ENCODE peak calls at places on chromosomes 6 and 20, in six cellular contexts. One of them, this sample, is unnamed.

GRCh38 chr6:139483082-139483481 is 108.6 kb upstream of the CITED2 start:
- DNase-seq in ascending aorta: no peak
- DNase-seq in CD14-positive monocyte: no peak
- DNase-seq in H9: peak; percentile 79
- DNase-seq in GM13977: no peak
- DNase-seq in progenitor cell of endocrine pancreas: no peak
- DNase-seq in this sample: no peak

GRCh38 chr20:58652606-58653303 is 1.7 kb downstream of the STX16 start:
- DNase-seq in ascending aorta: no peak
- DNase-seq in CD14-positive monocyte: no peak
- DNase-seq in H9: no peak
- DNase-seq in GM13977: no peak
- DNase-seq in progenitor cell of endocrine pancreas: no peak
- DNase-seq in this sample: no peak

GRCh38 chr6:170116643-170117042 is 174.2 kb downstream of the DLL1 start:
- DNase-seq in ascending aorta: no peak
- DNase-seq in CD14-positive monocyte: peak; percentile 20
- DNase-seq in H9: peak; percentile 15
- DNase-seq in GM13977: no peak
- DNase-seq in progenitor cell of endocrine pancreas: no peak
- DNase-seq in this sample: no peak

GRCh38 chr20:36653456-36653855 is 7.5 kb upstream of the SLA2 start:
- DNase-seq in ascending aorta: no peak
- DNase-seq in CD14-positive monocyte: no peak
- DNase-seq in H9: no peak
- DNase-seq in GM13977: no peak
- DNase-seq in progenitor cell of endocrine pancreas: no peak
- DNase-seq in this sample: no peak

GRCh38 chr20:47610247-47610944 is 108.7 kb downstream of the NCOA3 start:
- DNase-seq in ascending aorta: peak; percentile 33
- DNase-seq in CD14-positive monocyte: peak; percentile 73
- DNase-seq in H9: no peak
- DNase-seq in GM13977: peak; percentile 58
- DNase-seq in progenitor cell of endocrine pancreas: no peak
- DNase-seq in this sample: peak; percentile 28

GRCh38 chr6:73471686-73472290 is 10.3 kb downstream of the MTO1 start:
- DNase-seq in ascending aorta: no peak
- DNase-seq in CD14-positive monocyte: no peak
- DNase-seq in H9: no peak
- DNase-seq in GM13977: peak; percentile 53
- DNase-seq in progenitor cell of endocrine pancreas: no peak
- DNase-seq in this sample: no peak

GRCh38 chr6:27651371-27651732 is 178.4 kb upstream of the ZNF184 start:
- DNase-seq in ascending aorta: no peak
- DNase-seq in CD14-positive monocyte: no peak
- DNase-seq in H9: peak; percentile 68
- DNase-seq in GM13977: no peak
- DNase-seq in progenitor cell of endocrine pancreas: no peak
- DNase-seq in this sample: no peak

GRCh38 chr6:118017301-118017854 is 110.3 kb downstream of the SLC35F1 start:
- DNase-seq in ascending aorta: no peak
- DNase-seq in CD14-positive monocyte: no peak
- DNase-seq in H9: no peak
- DNase-seq in GM13977: no peak
- DNase-seq in progenitor cell of endocrine pancreas: no peak
- DNase-seq in this sample: no peak

GRCh38 chr6:32973934-32974333 is 5.5 kb downstream of the BRD2 start:
- DNase-seq in ascending aorta: no peak
- DNase-seq in CD14-positive monocyte: no peak
- DNase-seq in H9: no peak
- DNase-seq in GM13977: peak; percentile 48
- DNase-seq in progenitor cell of endocrine pancreas: no peak
- DNase-seq in this sample: no peak

GRCh38 chr6:125906158-125906998 is 50.2 kb upstream of the HINT3 start:
- DNase-seq in ascending aorta: no peak
- DNase-seq in CD14-positive monocyte: peak; percentile 54
- DNase-seq in H9: peak; percentile 72
- DNase-seq in GM13977: peak; percentile 15
- DNase-seq in progenitor cell of endocrine pancreas: no peak
- DNase-seq in this sample: no peak

GRCh38 chr20:35617397-35618031 is 1.9 kb downstream of the SPAG4 start:
- DNase-seq in ascending aorta: peak; percentile 19
- DNase-seq in CD14-positive monocyte: peak; percentile 63
- DNase-seq in H9: peak; percentile 80
- DNase-seq in GM13977: peak; percentile 70
- DNase-seq in progenitor cell of endocrine pancreas: no peak
- DNase-seq in this sample: no peak

GRCh38 chr6:14440215-14440890 is 322.8 kb downstream of the CD83 start:
- DNase-seq in ascending aorta: no peak
- DNase-seq in CD14-positive monocyte: no peak
- DNase-seq in H9: no peak
- DNase-seq in GM13977: no peak
- DNase-seq in progenitor cell of endocrine pancreas: no peak
- DNase-seq in this sample: no peak

GRCh38 chr6:53496797-53497196 is 48.1 kb downstream of the GCLC start:
- DNase-seq in ascending aorta: no peak
- DNase-seq in CD14-positive monocyte: no peak
- DNase-seq in H9: no peak
- DNase-seq in GM13977: no peak
- DNase-seq in progenitor cell of endocrine pancreas: no peak
- DNase-seq in this sample: peak; percentile 89

GRCh38 chr6:3258720-3259490 is at the start of gene PSMG4:
- DNase-seq in ascending aorta: peak; percentile 65
- DNase-seq in CD14-positive monocyte: peak; percentile 94
- DNase-seq in H9: peak; percentile 96
- DNase-seq in GM13977: peak; percentile 99
- DNase-seq in progenitor cell of endocrine pancreas: peak; percentile 96
- DNase-seq in this sample: peak; percentile 45

GRCh38 chr6:32967151-32968091 is 973 bp upstream of the BRD2 start:
- DNase-seq in ascending aorta: no peak
- DNase-seq in CD14-positive monocyte: no peak
- DNase-seq in H9: peak; percentile 65
- DNase-seq in GM13977: no peak
- DNase-seq in progenitor cell of endocrine pancreas: no peak
- DNase-seq in this sample: no peak

GRCh38 chr20:4633780-4634179 is 87.9 kb upstream of the PRND start:
- DNase-seq in ascending aorta: no peak
- DNase-seq in CD14-positive monocyte: no peak
- DNase-seq in H9: no peak
- DNase-seq in GM13977: no peak
- DNase-seq in progenitor cell of endocrine pancreas: no peak
- DNase-seq in this sample: peak; percentile 46

GRCh38 chr6:111731404-111732195 is 125.9 kb upstream of the TRAF3IP2 start:
- DNase-seq in ascending aorta: no peak
- DNase-seq in CD14-positive monocyte: no peak
- DNase-seq in H9: peak; percentile 56
- DNase-seq in GM13977: no peak
- DNase-seq in progenitor cell of endocrine pancreas: no peak
- DNase-seq in this sample: no peak

GRCh38 chr6:112717856-112718255 is 370.7 kb downstream of the RFPL4B start:
- DNase-seq in ascending aorta: no peak
- DNase-seq in CD14-positive monocyte: no peak
- DNase-seq in H9: no peak
- DNase-seq in GM13977: no peak
- DNase-seq in progenitor cell of endocrine pancreas: no peak
- DNase-seq in this sample: no peak

GRCh38 chr6:27188885-27189418 is 58.5 kb upstream of the PRSS16 start:
- DNase-seq in ascending aorta: no peak
- DNase-seq in CD14-positive monocyte: no peak
- DNase-seq in H9: peak; percentile 58
- DNase-seq in GM13977: peak; percentile 65
- DNase-seq in progenitor cell of endocrine pancreas: no peak
- DNase-seq in this sample: no peak

GRCh38 chr6:72861935-72862432 is 240.1 kb downstream of the KCNQ5 start:
- DNase-seq in ascending aorta: no peak
- DNase-seq in CD14-positive monocyte: no peak
- DNase-seq in H9: no peak
- DNase-seq in GM13977: no peak
- DNase-seq in progenitor cell of endocrine pancreas: no peak
- DNase-seq in this sample: peak; percentile 13

DNA sequence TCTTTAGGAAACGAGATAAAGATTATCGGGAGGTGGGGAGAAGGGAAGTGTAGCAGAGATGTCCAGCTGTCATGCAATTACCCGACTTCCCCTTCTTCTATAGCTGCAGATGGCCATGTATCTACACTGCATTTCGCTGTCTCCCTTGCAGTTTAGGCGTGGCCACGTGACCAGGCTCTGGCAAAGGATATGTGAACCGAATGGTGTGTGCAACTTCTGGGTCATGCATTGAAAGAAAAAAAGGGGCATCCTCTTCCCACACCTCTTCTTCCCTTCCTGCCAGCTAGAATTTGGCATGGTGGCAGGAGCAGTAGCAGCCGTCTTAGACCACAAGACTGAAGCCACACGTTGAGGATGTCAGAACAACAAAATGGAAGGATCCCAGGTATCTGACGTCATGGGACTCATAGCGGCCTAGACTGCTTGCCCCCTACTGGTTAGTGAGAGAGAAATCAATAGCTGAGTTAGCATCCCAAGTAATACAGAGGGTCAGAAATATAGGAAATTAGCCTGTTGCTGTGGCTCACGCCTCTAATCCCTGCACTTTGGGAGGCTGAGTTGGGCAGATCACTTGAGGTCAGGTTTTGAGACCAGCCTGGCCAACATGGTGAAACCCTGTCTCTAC is 32.8 kb downstream of the TCF15 start:
- DNase-seq in ascending aorta: no peak
- DNase-seq in CD14-positive monocyte: no peak
- DNase-seq in H9: peak; percentile 62
- DNase-seq in GM13977: no peak
- DNase-seq in progenitor cell of endocrine pancreas: no peak
- DNase-seq in this sample: no peak
- TF ChIP-seq CTCF in ascending aorta: no peak
- TF ChIP-seq CTCF in CD14-positive monocyte: no peak
- TF ChIP-seq CTCF in H9: peak; percentile 65
- TF ChIP-seq CTCF in GM13977: peak; percentile 11
- TF ChIP-seq CTCF in progenitor cell of endocrine pancreas: peak; percentile 48
- TF ChIP-seq CTCF in this sample: peak; percentile 43

GRCh38 chr20:63815869-63816268 is 15.2 kb downstream of the ZBTB46 start:
- DNase-seq in ascending aorta: no peak
- DNase-seq in CD14-positive monocyte: no peak
- DNase-seq in H9: no peak
- DNase-seq in GM13977: no peak
- DNase-seq in progenitor cell of endocrine pancreas: no peak
- DNase-seq in this sample: no peak

GRCh38 chr20:63822276-63822696 is 8.8 kb downstream of the ZBTB46 start:
- DNase-seq in ascending aorta: no peak
- DNase-seq in CD14-positive monocyte: no peak
- DNase-seq in H9: no peak
- DNase-seq in GM13977: no peak
- DNase-seq in progenitor cell of endocrine pancreas: no peak
- DNase-seq in this sample: no peak

GRCh38 chr20:63821824-63822223 is 9.2 kb downstream of the ZBTB46 start:
- DNase-seq in ascending aorta: no peak
- DNase-seq in CD14-positive monocyte: no peak
- DNase-seq in H9: no peak
- DNase-seq in GM13977: no peak
- DNase-seq in progenitor cell of endocrine pancreas: no peak
- DNase-seq in this sample: no peak

GRCh38 chr20:63815613-63815862 is 15.5 kb downstream of the ZBTB46 start:
- DNase-seq in ascending aorta: no peak
- DNase-seq in CD14-positive monocyte: no peak
- DNase-seq in H9: no peak
- DNase-seq in GM13977: no peak
- DNase-seq in progenitor cell of endocrine pancreas: no peak
- DNase-seq in this sample: no peak

DNA sequence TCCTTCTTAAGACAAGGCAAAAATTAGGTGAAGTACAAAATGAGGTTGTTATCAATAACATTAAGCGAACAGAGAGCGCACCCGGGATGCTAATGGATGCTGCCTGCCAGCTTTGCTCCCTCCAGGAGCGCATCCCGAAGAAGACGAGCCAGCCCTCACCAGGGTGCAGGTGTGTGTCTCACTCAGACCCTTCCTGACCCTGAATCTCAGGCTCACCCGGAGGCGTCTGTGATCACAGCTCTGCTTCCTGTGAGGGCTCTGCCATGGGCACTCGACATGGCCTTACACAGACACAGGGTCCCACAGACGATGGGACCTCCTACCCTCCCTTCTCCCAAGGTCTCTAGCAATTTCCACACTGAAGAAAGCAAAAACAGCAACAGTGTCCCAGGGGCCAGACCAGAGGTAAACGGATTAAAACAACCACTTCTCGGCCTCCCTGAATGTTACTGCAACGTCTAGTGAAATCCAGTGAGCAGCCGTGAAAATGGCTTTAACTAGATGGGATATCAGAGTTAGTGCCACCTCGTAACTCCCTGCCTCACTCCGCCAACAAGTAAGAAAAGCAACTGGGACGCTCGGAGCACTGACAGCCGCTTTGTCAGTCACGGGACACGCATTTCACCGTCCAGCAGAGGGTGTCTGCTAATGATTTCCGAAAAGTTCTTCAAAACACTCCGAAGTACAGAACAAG is 11.7 kb downstream of the ZBTB46 start:
- DNase-seq in ascending aorta: no peak
- DNase-seq in CD14-positive monocyte: no peak
- DNase-seq in H9: no peak
- DNase-seq in GM13977: no peak
- DNase-seq in progenitor cell of endocrine pancreas: no peak
- DNase-seq in this sample: no peak
- TF ChIP-seq CTCF in ascending aorta: no peak
- TF ChIP-seq CTCF in CD14-positive monocyte: no peak
- TF ChIP-seq CTCF in H9: peak; percentile 52
- TF ChIP-seq CTCF in GM13977: no peak
- TF ChIP-seq CTCF in progenitor cell of endocrine pancreas: peak; percentile 18
- TF ChIP-seq CTCF in this sample: peak; percentile 50

GRCh38 chr6:89638320-89639195 is at the start of gene LYRM2:
- DNase-seq in ascending aorta: peak; percentile 76
- DNase-seq in CD14-positive monocyte: peak; percentile 95
- DNase-seq in H9: peak; percentile 94
- DNase-seq in GM13977: peak; percentile 89
- DNase-seq in progenitor cell of endocrine pancreas: peak; percentile 82
- DNase-seq in this sample: peak; percentile 92
- TF ChIP-seq CTCF in ascending aorta: no peak
- TF ChIP-seq CTCF in CD14-positive monocyte: no peak
- TF ChIP-seq CTCF in H9: no peak
- TF ChIP-seq CTCF in GM13977: no peak
- TF ChIP-seq CTCF in progenitor cell of endocrine pancreas: peak; percentile 9
- TF ChIP-seq CTCF in this sample: peak; percentile 16

GRCh38 chr6:24494726-24495515 is at the start of gene ALDH5A1:
- DNase-seq in ascending aorta: no peak
- DNase-seq in CD14-positive monocyte: no peak
- DNase-seq in H9: peak; percentile 73
- DNase-seq in GM13977: peak; percentile 81
- DNase-seq in progenitor cell of endocrine pancreas: peak; percentile 58
- DNase-seq in this sample: no peak

GRCh38 chr6:24493945-24494725 is 634 bp upstream of the ALDH5A1 start:
- DNase-seq in ascending aorta: no peak
- DNase-seq in CD14-positive monocyte: no peak
- DNase-seq in H9: no peak
- DNase-seq in GM13977: no peak
- DNase-seq in progenitor cell of endocrine pancreas: no peak
- DNase-seq in this sample: no peak

GRCh38 chr6:24489881-24490280 is 503 bp upstream of the GPLD1 start:
- DNase-seq in ascending aorta: no peak
- DNase-seq in CD14-positive monocyte: no peak
- DNase-seq in H9: no peak
- DNase-seq in GM13977: no peak
- DNase-seq in progenitor cell of endocrine pancreas: no peak
- DNase-seq in this sample: no peak

GRCh38 chr6:24489470-24489869 is at the start of gene GPLD1:
- DNase-seq in ascending aorta: no peak
- DNase-seq in CD14-positive monocyte: no peak
- DNase-seq in H9: no peak
- DNase-seq in GM13977: no peak
- DNase-seq in progenitor cell of endocrine pancreas: no peak
- DNase-seq in this sample: no peak

GRCh38 chr6:24492475-24492874 is 2.3 kb upstream of the ALDH5A1 start:
- DNase-seq in ascending aorta: no peak
- DNase-seq in CD14-positive monocyte: no peak
- DNase-seq in H9: peak; percentile 65
- DNase-seq in GM13977: no peak
- DNase-seq in progenitor cell of endocrine pancreas: no peak
- DNase-seq in this sample: no peak
- TF ChIP-seq CTCF in ascending aorta: no peak
- TF ChIP-seq CTCF in CD14-positive monocyte: no peak
- TF ChIP-seq CTCF in H9: peak; percentile 65
- TF ChIP-seq CTCF in GM13977: peak; percentile 4
- TF ChIP-seq CTCF in progenitor cell of endocrine pancreas: peak; percentile 46
- TF ChIP-seq CTCF in this sample: peak; percentile 8

This sample was measured in foreskin keratinocyte.